ENCODE peak calls at places on chromosomes 5 and 9, in eight cellular contexts. M is Kasumi-1; T is HEK293T; Y is activated CD8-positive, alpha-beta memory T cell treated with anti-CD3 and anti-CD28 coated beads for 24 hours; H is NCI-H2081 treated with DMSO at 0.1 percent for 48 hours; K is A549; C is fibroblast of the conjunctiva; L is stimulated activated CD4-positive, alpha-beta T cell treated with anti-CD3 and anti-CD28 coated beads, Interleukin-4, amount 100 ng/mL, for 24 hours. I is an unnamed sample.

GRCh38 chr5:83265318-83265717 is 188.0 kb downstream of the XRCC4 start:
- DNase-seq in M (no peak), T (peak), Y (no peak), H (peak), K (no peak), C (no peak), L (no peak), I (no peak)

GRCh38 chr5:9712506-9713285 is 82.5 kb upstream of the TAS2R1 start:
- DNase-seq in M (peak), T (no peak), Y (no peak), H (no peak), K (no peak), C (peak), L (no peak), I (peak)

GRCh38 chr5:102421647-102422046 is 77.2 kb downstream of the SLCO6A1 start:
- DNase-seq in M (no peak), T (no peak), Y (no peak), H (no peak), K (no peak), C (no peak), L (no peak), I (no peak)

GRCh38 chr9:90165281-90165680 is 477.3 kb downstream of the DIRAS2 start:
- DNase-seq in M (no peak), T (no peak), Y (no peak), H (no peak), K (no peak), C (no peak), L (no peak), I (no peak)

GRCh38 chr5:96094904-96095303 is 133.3 kb upstream of the ELL2 start:
- DNase-seq in M (no peak), T (no peak), Y (no peak), H (no peak), K (no peak), C (no peak), L (no peak), I (no peak)

GRCh38 chr9:88998911-88999310 is 7.6 kb downstream of the S1PR3 start:
- DNase-seq in M (no peak), T (no peak), Y (peak), H (no peak), K (no peak), C (no peak), L (no peak), I (no peak)

GRCh38 chr5:158978061-158978745 is 121.5 kb downstream of the EBF1 start:
- DNase-seq in M (no peak), T (no peak), Y (no peak), H (no peak), K (no peak), C (peak), L (no peak), I (no peak)

GRCh38 chr5:108749130-108749861 is 1.6 kb downstream of the FER start:
- DNase-seq in M (peak), T (peak), Y (no peak), H (no peak), K (peak), C (no peak), L (peak), I (no peak)

GRCh38 chr5:138953370-138954256 is 78.5 kb upstream of the LRRTM2 start:
- DNase-seq in M (peak), T (no peak), Y (peak), H (peak), K (no peak), C (peak), L (no peak), I (no peak)

GRCh38 chr5:154202379-154203260 is 12.1 kb downstream of the GALNT10 start:
- DNase-seq in M (no peak), T (no peak), Y (peak), H (no peak), K (no peak), C (no peak), L (peak), I (no peak)

I was measured in esophagus muscularis mucosa.